ENCODE peak calls at places on chromosomes 11 and 22, in nine cellular contexts. Z is IMR-90, P is right lobe of liver, S is Peyer's patch, O is K562, Q is testis, R is prostate gland, G is stomach, D is endothelial cell of umbilical vein. W is an unnamed sample. For H3K36me3, the result is how much of the 10 kb centered on the place peaks cover.

GRCh38 chr11:129141748-129142475 is 50.2 kb downstream of the ARHGAP32 start:
- DNase-seq in Z (no peak), P (peak), S (no peak), O (no peak), Q (no peak), R (no peak), G (no peak), D (peak), W (peak)

GRCh38 chr22:24119476-24119875 is 61.8 kb upstream of the SUSD2 start:
- DNase-seq in Z (no peak), P (no peak), S (no peak), O (no peak), Q (no peak), R (no peak), G (no peak), D (no peak), W (no peak)

GRCh38 chr11:10728154-10728553 is 22.9 kb upstream of the CTR9 start:
- DNase-seq in Z (no peak), P (no peak), S (no peak), O (no peak), Q (no peak), R (no peak), G (no peak), D (no peak), W (no peak)

GRCh38 chr11:2802389-2803185 is 83.0 kb downstream of the CDKN1C start:
- DNase-seq in Z (no peak), P (no peak), S (peak), O (no peak), Q (peak), R (no peak), G (peak), D (no peak), W (peak)

GRCh38 chr11:20038969-20039368 is 121.3 kb downstream of the DBX1 start:
- DNase-seq in Z (no peak), P (no peak), S (no peak), O (no peak), Q (no peak), R (no peak), G (no peak), D (no peak), W (no peak)

GRCh38 chr11:1348146-1348545 is 38.7 kb upstream of the TOLLIP start:
- DNase-seq in Z (no peak), P (peak), S (no peak), O (no peak), Q (no peak), R (no peak), G (no peak), D (no peak), W (no peak)

GRCh38 chr11:115060840-115061239 is 382.5 kb downstream of the NXPE2 start:
- DNase-seq in Z (no peak), P (no peak), S (no peak), O (no peak), Q (no peak), R (no peak), G (no peak), D (no peak), W (no peak)

GRCh38 chr11:79087957-79088318 is 352.9 kb downstream of the TENM4 start:
- DNase-seq in Z (no peak), P (no peak), S (no peak), O (no peak), Q (no peak), R (no peak), G (no peak), D (no peak), W (no peak)

GRCh38 chr11:2519879-2520735 is 75.3 kb downstream of the KCNQ1 start:
- DNase-seq in Z (no peak), P (peak), S (peak), O (no peak), Q (peak), R (no peak), G (peak), D (no peak), W (peak)

GRCh38 chr11:113241190-113242051 is 73.0 kb upstream of the TTC12 start:
- DNase-seq in Z (peak), P (no peak), S (no peak), O (no peak), Q (no peak), R (no peak), G (no peak), D (no peak), W (no peak)

GRCh38 chr22:22713416-22713815 is 69.0 kb downstream of the GGTLC2 start:
- DNase-seq in Z (no peak), P (no peak), S (no peak), O (no peak), Q (no peak), R (no peak), G (no peak), D (no peak), W (no peak)

GRCh38 chr11:12216542-12217422 is 106.4 kb downstream of the MICAL2 start:
- DNase-seq in Z (peak), P (no peak), S (no peak), O (peak), Q (peak), R (peak), G (peak), D (peak), W (no peak)

GRCh38 chr11:122517403-122518379 is 137.8 kb upstream of the UBASH3B start:
- DNase-seq in Z (no peak), P (no peak), S (no peak), O (no peak), Q (no peak), R (no peak), G (no peak), D (no peak), W (no peak)

GRCh38 chr22:50724616-50725015 is 13.4 kb upstream of the ACR start:
- DNase-seq in Z (no peak), P (no peak), S (no peak), O (no peak), Q (no peak), R (no peak), G (no peak), D (no peak), W (no peak)

GRCh38 chr11:129652828-129653227 is 162.8 kb upstream of the TMEM45B start:
- DNase-seq in Z (peak), P (no peak), S (no peak), O (no peak), Q (no peak), R (no peak), G (no peak), D (peak), W (no peak)

GRCh38 chr11:14974021-14974698 is 2.0 kb upstream of the CALCA start:
- DNase-seq in Z (no peak), P (no peak), S (no peak), O (no peak), Q (no peak), R (no peak), G (no peak), D (peak), W (no peak)

GRCh38 chr11:119518746-119519382 is 95.9 kb upstream of the THY1 start:
- DNase-seq in Z (peak), P (no peak), S (no peak), O (peak), Q (no peak), R (no peak), G (no peak), D (peak), W (peak)

GRCh38 chr22:37053310-37054077 is 2.0 kb downstream of the KCTD17 start:
- DNase-seq in Z (no peak), P (no peak), S (no peak), O (no peak), Q (no peak), R (no peak), G (no peak), D (no peak), W (peak)

GRCh38 chr22:30781271-30781875 is 86.7 kb downstream of the OSBP2 start:
- DNase-seq in Z (peak), P (no peak), S (no peak), O (no peak), Q (no peak), R (no peak), G (no peak), D (no peak), W (no peak)

GRCh38 chr11:73393479-73394415 is 17.5 kb downstream of the RELT start:
- DNase-seq in Z (peak), P (peak), S (peak), O (peak), Q (peak), R (peak), G (peak), D (peak), W (peak)

GRCh38 chr22:33864723-33865130 is 55.5 kb downstream of the LARGE1 start:
- DNase-seq in Z (peak), P (peak), S (no peak), O (no peak), Q (peak), R (no peak), G (no peak), D (no peak), W (peak)

GRCh38 chr11:117814766-117815261 is 9.7 kb downstream of the FXYD2 start:
- DNase-seq in Z (no peak), P (no peak), S (peak), O (peak), Q (peak), R (peak), G (peak), D (no peak), W (no peak)

GRCh38 chr11:25769287-25769686 is 562.6 kb upstream of the ANO3 start:
- DNase-seq in Z (no peak), P (no peak), S (no peak), O (no peak), Q (no peak), R (no peak), G (no peak), D (no peak), W (no peak)

GRCh38 chr22:42074153-42074750 is at the start of gene PHETA2:
- DNase-seq in Z (peak), P (peak), S (peak), O (no peak), Q (no peak), R (no peak), G (peak), D (peak), W (peak)

GRCh38 chr11:128508785-128509518 is 78.4 kb downstream of the ETS1 start:
- DNase-seq in Z (peak), P (no peak), S (no peak), O (no peak), Q (no peak), R (no peak), G (no peak), D (no peak), W (no peak)

GRCh38 chr11:37343279-37343678 is 745.2 kb upstream of the RAG2 start:
- DNase-seq in Z (no peak), P (no peak), S (no peak), O (no peak), Q (no peak), R (no peak), G (no peak), D (no peak), W (no peak)

GRCh38 chr11:12124306-12124705 is 13.9 kb downstream of the MICAL2 start:
- DNase-seq in Z (no peak), P (no peak), S (no peak), O (no peak), Q (no peak), R (no peak), G (no peak), D (no peak), W (no peak)

GRCh38 chr11:12585861-12586260 is 88.4 kb upstream of the TEAD1 start:
- DNase-seq in Z (no peak), P (peak), S (no peak), O (no peak), Q (no peak), R (no peak), G (no peak), D (no peak), W (no peak)

GRCh38 chr11:62958547-62959071 is 26.2 kb downstream of the SLC22A6 start:
- DNase-seq in Z (peak), P (no peak), S (no peak), O (no peak), Q (no peak), R (peak), G (no peak), D (peak), W (no peak)

GRCh38 chr11:7467652-7468051 is 17.7 kb upstream of the OLFML1 start:
- DNase-seq in Z (no peak), P (no peak), S (no peak), O (no peak), Q (no peak), R (no peak), G (no peak), D (no peak), W (no peak)

GRCh38 chr11:23765862-23766261 is 731.0 kb upstream of the LUZP2 start:
- DNase-seq in Z (peak), P (no peak), S (no peak), O (no peak), Q (no peak), R (no peak), G (no peak), D (no peak), W (no peak)

GRCh38 chr11:45165806-45166603 is 19.6 kb downstream of the PRDM11 start:
- DNase-seq in Z (no peak), P (no peak), S (no peak), O (no peak), Q (no peak), R (no peak), G (no peak), D (no peak), W (no peak)

GRCh38 chr11:61071208-61071681 is 31.0 kb upstream of the CD5 start:
- DNase-seq in Z (no peak), P (no peak), S (peak), O (no peak), Q (no peak), R (no peak), G (no peak), D (no peak), W (no peak)

GRCh38 chr11:62445314-62445740 is 26.5 kb downstream of the SCGB1A1 start:
- DNase-seq in Z (peak), P (no peak), S (no peak), O (no peak), Q (peak), R (peak), G (peak), D (peak), W (peak)

GRCh38 chr11:50267851-50268250 is 235.2 kb downstream of the OR4C45 start:
- DNase-seq in Z (no peak), P (no peak), S (no peak), O (no peak), Q (no peak), R (no peak), G (no peak), D (no peak), W (no peak)

GRCh38 chr11:27216268-27217149 is 146.5 kb downstream of the CCDC34 start:
- DNase-seq in Z (peak), P (no peak), S (no peak), O (no peak), Q (peak), R (no peak), G (no peak), D (peak), W (peak)

GRCh38 chr11:77332259-77332658 is 30.8 kb upstream of the GDPD4 start:
- DNase-seq in Z (no peak), P (no peak), S (no peak), O (no peak), Q (no peak), R (no peak), G (no peak), D (no peak), W (no peak)

GRCh38 chr11:35142481-35143207 is 3.7 kb downstream of the CD44 start:
- DNase-seq in Z (peak), P (no peak), S (peak), O (peak), Q (no peak), R (no peak), G (no peak), D (peak), W (no peak)

GRCh38 chr11:8638300-8638699 is 44.2 kb downstream of the TRIM66 start:
- DNase-seq in Z (peak), P (no peak), S (no peak), O (peak), Q (no peak), R (no peak), G (no peak), D (no peak), W (no peak)

GRCh38 chr11:44072757-44073658 is 6.9 kb downstream of the ACCS start:
- DNase-seq in Z (no peak), P (no peak), S (no peak), O (no peak), Q (no peak), R (no peak), G (no peak), D (no peak), W (no peak)
- TF ChIP-seq POLR2A in Z (no peak), P (no peak), S (no peak), O (no peak), Q (no peak), R (no peak), G (no peak), D (no peak), W (no peak)

DNA sequence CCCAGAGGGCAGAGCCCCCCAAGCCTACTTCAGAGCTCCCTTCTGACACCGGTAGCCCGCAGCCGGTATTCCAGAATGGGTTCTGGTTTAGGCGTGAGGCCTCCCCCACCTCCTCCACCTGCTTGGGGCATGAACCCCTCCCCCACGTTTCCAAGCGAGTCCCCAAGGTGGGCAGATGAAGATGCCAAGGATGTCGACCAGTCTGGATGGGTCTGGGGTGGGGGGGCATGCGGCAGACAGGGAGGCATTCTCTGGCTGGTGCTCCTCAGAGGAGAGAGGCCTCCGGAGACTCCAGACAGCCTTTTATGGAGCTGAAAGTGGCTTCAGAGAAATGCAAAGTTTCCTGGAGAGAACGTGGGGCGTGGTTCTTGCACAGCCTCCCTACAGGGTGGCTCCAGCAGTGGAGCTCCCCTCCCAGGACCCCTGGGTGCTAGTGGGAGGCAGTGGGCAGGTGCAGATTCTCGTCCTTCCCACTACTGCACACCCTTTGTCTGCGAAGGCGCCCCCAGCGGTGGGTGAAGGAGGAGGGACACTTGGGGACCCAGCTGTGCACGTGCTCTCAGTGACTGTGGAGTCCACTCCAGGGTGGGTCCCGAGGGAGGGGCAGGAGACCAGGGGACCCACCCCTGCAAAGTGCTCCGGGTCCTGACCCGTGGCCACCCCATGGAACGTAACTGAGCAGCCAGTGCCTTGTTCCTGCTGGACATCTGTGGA is 4.2 kb downstream of the CCND1 start:
- DNase-seq in Z (no peak), P (no peak), S (no peak), O (no peak), Q (no peak), R (no peak), G (no peak), D (no peak), W (no peak)
- H3K36me3 ChIP-seq in Z (half or more), P (under half), S (under half), O (under half), Q (under half), R (under half), G (half or more), D (under half), W (under half)

GRCh38 chr22:44718418-44718817 is 16.4 kb downstream of the PRR5 start:
- DNase-seq in Z (no peak), P (no peak), S (no peak), O (no peak), Q (no peak), R (no peak), G (no peak), D (no peak), W (no peak)
- TF ChIP-seq POLR2A in Z (no peak), P (no peak), S (no peak), O (no peak), Q (no peak), R (no peak), G (no peak), D (no peak), W (no peak)

GRCh38 chr11:65714433-65714832 is 2.4 kb downstream of the KAT5 start:
- DNase-seq in Z (no peak), P (no peak), S (no peak), O (no peak), Q (no peak), R (no peak), G (no peak), D (no peak), W (no peak)
- H3K36me3 ChIP-seq in Z (half or more), P (half or more), S (under half), O (half or more), Q (under half), R (under half), G (half or more), D (under half), W (half or more)

DNA sequence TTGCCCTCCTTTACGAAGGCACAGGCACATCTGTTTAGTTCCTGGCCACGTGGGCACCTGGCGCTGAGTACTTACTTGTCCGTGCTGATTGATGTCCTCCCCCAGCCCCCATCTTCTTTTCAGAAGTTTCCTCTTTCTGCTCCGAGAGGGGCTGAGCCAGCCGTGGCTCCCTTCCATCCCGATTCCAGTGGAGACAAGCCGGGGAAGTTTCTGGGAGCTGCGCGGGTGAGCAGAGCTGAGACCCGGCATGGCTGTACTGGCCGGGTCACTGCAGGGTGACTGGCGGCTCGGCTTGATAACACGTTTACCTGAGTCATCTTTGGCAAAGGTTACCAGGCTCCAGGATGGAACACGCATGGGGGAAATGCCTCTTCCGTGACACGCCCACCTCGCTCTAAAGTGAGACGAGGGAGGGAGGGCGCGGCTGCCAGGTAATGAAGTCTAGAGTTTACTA is 45.4 kb upstream of the ATXN10 start:
- DNase-seq in Z (no peak), P (no peak), S (no peak), O (no peak), Q (no peak), R (peak), G (peak), D (no peak), W (no peak)
- TF ChIP-seq POLR2A in Z (no peak), P (no peak), S (no peak), O (no peak), Q (no peak), R (peak), G (no peak), D (no peak), W (no peak)

W was measured in heart left ventricle.